ENCODE peak calls at places on chromosomes 6 and 20, in four cellular contexts. U is SK-N-SH, D is sigmoid colon, N is suprapubic skin. C is an unnamed sample.
A peak's percentile ranks its signal among the peaks of the same experiment; 100 is the strongest.

GRCh38 chr20:14609328-14610221 is 272.2 kb upstream of the FLRT3 start:
- DNase-seq in U (no peak), D (no peak), N (no peak), C (no peak)

GRCh38 chr20:34705383-34706021 is 1.4 kb downstream of the TP53INP2 start:
- DNase-seq in U (no peak), D (no peak), N (no peak), C (no peak)

GRCh38 chr6:109447878-109448555 is 7.5 kb downstream of the SMPD2 start:
- DNase-seq in U (no peak), D (no peak), N (no peak), C (no peak)

GRCh38 chr20:44973053-44973452 is 6.7 kb downstream of the STK4 start:
- DNase-seq in U (no peak), D (no peak), N (no peak), C (no peak)

GRCh38 chr6:140276719-140277118 is 902.3 kb upstream of the CITED2 start:
- DNase-seq in U (no peak), D (no peak), N (no peak), C (no peak)

GRCh38 chr20:49245921-49246740 is 26.9 kb downstream of the DDX27 start:
- DNase-seq in U (peak; percentile 68), D (no peak), N (no peak), C (peak; percentile 14)

GRCh38 chr6:43851204-43851855 is 81.3 kb downstream of the VEGFA start:
- DNase-seq in U (no peak), D (no peak), N (no peak), C (no peak)

GRCh38 chr6:31144296-31144969 is 5.6 kb upstream of the PSORS1C2 start:
- DNase-seq in U (no peak), D (no peak), N (no peak), C (no peak)

GRCh38 chr6:115195239-115195638 is 852.4 kb upstream of the HS3ST5 start:
- DNase-seq in U (no peak), D (no peak), N (no peak), C (no peak)

GRCh38 chr6:112800439-112800838 is 453.3 kb downstream of the RFPL4B start:
- DNase-seq in U (no peak), D (no peak), N (no peak), C (no peak)

GRCh38 chr20:23923891-23924435 is 44.4 kb upstream of the CST5 start:
- DNase-seq in U (no peak), D (no peak), N (no peak), C (no peak)

GRCh38 chr6:25907475-25908014 is 22.9 kb downstream of the SLC17A2 start:
- DNase-seq in U (no peak), D (no peak), N (no peak), C (no peak)

GRCh38 chr20:346640-347316 is at the start of gene NRSN2:
- DNase-seq in U (peak; percentile 89), D (peak; percentile 85), N (no peak), C (no peak)

GRCh38 chr20:44326391-44327159 is 10.3 kb upstream of the R3HDML start:
- DNase-seq in U (peak; percentile 52), D (no peak), N (no peak), C (no peak)

GRCh38 chr6:170117111-170117972 is 173.5 kb downstream of the DLL1 start:
- DNase-seq in U (no peak), D (peak; percentile 34), N (peak; percentile 67), C (no peak)

GRCh38 chr6:27839303-27840081 is 72.7 kb downstream of the OR2B2 start:
- DNase-seq in U (peak; percentile 32), D (no peak), N (no peak), C (no peak)

GRCh38 chr20:54219751-54220426 is 12.0 kb downstream of the PFDN4 start:
- DNase-seq in U (peak; percentile 53), D (no peak), N (no peak), C (no peak)

GRCh38 chr6:130778946-130779657 is 48.1 kb upstream of the SMLR1 start:
- DNase-seq in U (no peak), D (no peak), N (no peak), C (peak; percentile 79)

GRCh38 chr20:753897-754635 is 14.2 kb downstream of the SLC52A3 start:
- DNase-seq in U (no peak), D (no peak), N (no peak), C (no peak)

GRCh38 chr6:16985484-16986284 is 116.2 kb upstream of the STMND1 start:
- DNase-seq in U (no peak), D (peak; percentile 70), N (no peak), C (no peak)

GRCh38 chr20:14963262-14963663 is 625.9 kb upstream of the FLRT3 start:
- DNase-seq in U (no peak), D (no peak), N (no peak), C (no peak)

DNA sequence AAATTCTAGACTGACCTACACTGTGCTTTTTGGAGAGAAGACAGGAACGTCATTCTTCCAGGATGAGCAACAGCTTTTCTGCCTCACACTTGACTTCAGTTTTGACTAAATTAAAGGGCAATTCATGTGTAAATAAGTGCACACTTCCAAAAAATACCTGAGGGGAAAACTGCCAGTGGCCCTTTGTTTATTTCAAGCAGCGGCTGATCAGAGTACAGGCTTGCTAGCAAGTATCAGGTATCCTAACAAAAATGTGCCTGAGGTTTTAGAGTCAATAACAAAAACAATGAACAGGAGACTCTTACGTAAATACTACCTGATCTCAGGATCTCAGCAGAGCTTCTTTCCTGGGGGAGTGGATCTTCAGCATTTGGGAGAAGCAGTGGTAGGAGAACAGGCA is 12.3 kb downstream of the LY86 start:
- DNase-seq in U (no peak), D (no peak), N (no peak), C (no peak)
- TF ChIP-seq POLR2AphosphoS5 in U (no peak), D (no peak), N (no peak), C (no peak)

GRCh38 chr6:111685058-111685457 is 79.4 kb upstream of the TRAF3IP2 start:
- DNase-seq in U (no peak), D (peak; percentile 63), N (no peak), C (no peak)
- H3K36me3 ChIP-seq in U (peaks cover 15% of the 10 kb centered on the region), D (no peaks in the 10 kb centered on the region), N (peaks cover 4% of the 10 kb centered on the region), C (peaks cover 66% of the 10 kb centered on the region)

GRCh38 chr6:39953076-39953623 is 18.9 kb upstream of the MOCS1 start:
- DNase-seq in U (no peak), D (no peak), N (no peak), C (no peak)
- TF ChIP-seq POLR2AphosphoS5 in U (no peak), D (no peak), N (no peak), C (no peak)

DNA sequence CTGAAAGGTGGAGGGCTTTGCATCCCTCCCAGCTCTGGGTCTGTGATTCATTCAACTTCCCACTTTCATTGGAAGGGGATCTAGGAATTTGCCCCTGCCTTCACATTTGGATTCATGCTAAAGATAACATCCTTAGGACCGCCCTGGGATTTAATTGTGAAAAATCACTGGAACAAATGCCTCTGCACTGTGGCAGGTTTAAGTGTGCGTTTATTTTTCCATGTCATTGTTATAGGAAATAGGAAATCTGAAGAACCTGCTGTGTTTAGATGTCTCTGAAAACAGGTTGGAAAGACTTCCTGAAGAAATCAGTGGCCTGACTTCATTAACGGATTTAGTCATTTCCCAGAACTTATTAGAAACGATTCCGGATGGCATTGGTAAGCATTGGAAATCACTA is 104.7 kb downstream of the LRRC1 start:
- DNase-seq in U (no peak), D (no peak), N (no peak), C (no peak)
- H3K36me3 ChIP-seq in U (no peaks in the 10 kb centered on the region), D (peaks cover 18% of the 10 kb centered on the region), N (peaks cover 47% of the 10 kb centered on the region), C (no peaks in the 10 kb centered on the region)

DNA sequence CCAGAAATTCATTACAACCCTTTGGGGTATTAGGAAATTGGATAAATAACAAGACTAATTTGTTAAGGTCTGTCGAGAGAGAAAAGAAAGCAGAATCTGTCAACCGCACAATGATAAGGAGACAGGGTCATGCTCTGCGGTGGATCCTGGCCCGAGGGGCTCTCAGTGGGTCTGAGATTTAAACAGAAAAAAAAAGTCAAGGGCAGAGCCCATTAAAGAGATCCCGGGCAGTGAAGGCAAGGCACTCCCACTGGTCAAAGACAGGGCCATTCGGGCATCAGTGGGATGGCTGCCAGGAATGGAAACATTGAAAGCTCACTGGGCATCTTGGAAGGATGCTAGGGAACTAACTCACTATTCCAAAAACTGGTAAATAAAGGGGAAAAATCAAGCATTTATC is 77.9 kb downstream of the GNAS-AS1 start:
- DNase-seq in U (no peak), D (no peak), N (no peak), C (no peak)
- TF ChIP-seq POLR2AphosphoS5 in U (no peak), D (no peak), N (no peak), C (no peak)

GRCh38 chr6:3214898-3215297 is 12.6 kb downstream of the TUBB2B start:
- DNase-seq in U (no peak), D (no peak), N (no peak), C (no peak)

GRCh38 chr6:3210024-3210610 is 17.3 kb downstream of the TUBB2B start:
- DNase-seq in U (no peak), D (no peak), N (no peak), C (no peak)

GRCh38 chr6:3211681-3212080 is 15.8 kb downstream of the TUBB2B start:
- DNase-seq in U (no peak), D (no peak), N (no peak), C (no peak)

GRCh38 chr6:3212261-3212660 is 15.2 kb downstream of the TUBB2B start:
- DNase-seq in U (no peak), D (no peak), N (no peak), C (no peak)

DNA sequence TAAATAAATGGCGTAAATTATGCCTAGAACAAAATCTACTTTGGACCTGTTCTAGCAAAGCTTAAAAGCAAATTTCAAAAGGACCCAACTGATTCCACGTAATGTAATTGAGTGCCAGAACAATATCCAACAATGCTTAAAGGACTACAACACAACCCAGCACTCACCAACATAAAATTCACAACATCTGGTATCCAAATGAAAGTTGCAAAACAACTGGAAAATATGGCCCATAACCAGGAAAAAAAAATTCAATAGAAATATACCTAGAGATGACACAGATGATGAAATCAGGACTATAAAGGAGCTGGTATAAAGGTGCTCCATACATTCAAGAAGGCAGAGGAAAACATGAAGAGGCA is 14.1 kb downstream of the TUBB2B start:
- DNase-seq in U (no peak), D (no peak), N (no peak), C (no peak)
- H3K36me3 ChIP-seq in U (no peaks in the 10 kb centered on the region), D (no peaks in the 10 kb centered on the region), N (no peaks in the 10 kb centered on the region), C (no peaks in the 10 kb centered on the region)

DNA sequence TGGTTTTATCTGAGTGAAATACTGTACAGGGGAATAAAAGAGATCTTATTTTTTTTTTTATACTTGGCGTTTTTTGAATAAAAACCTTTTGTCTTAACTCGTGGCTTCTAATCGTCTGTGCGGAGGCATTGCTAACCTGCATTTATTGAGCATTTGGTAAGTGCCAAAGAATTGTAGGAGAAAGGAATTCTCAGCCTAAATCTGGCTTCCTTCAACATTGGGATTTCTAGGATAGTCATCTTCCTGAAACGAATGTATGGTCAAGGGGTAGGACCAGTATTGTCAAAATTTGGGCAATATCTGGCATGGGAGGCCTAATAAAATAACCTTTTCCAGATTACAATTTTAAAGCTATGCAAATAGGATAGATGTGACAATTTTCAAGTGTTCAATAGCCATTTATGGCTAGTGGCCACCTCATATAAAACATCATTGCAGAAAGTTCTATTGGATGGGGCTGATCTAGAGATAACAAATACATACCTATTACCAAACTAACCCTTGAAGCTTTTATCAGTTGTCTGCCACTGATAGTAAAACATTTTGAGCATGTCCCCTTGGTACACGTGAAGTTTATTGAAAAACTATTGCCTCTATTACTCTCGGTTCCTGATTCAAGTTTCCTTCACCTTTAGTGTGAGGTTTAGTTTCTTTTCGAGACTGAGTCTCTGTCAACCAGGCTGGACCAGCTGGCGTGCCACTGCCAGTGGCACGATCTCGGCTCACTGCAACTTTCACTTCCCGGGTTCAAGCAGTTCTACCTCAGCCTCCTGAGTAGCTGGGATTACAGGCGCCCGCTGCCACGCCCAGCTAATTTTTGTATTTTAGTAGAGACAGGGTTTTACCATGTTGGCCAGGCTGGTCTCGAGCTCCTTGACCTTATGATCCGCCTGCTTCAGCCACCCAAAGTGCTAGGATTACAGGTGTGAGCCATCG is 5.6 kb downstream of the PIM1 start:
- DNase-seq in U (no peak), D (no peak), N (no peak), C (no peak)
- TF ChIP-seq POLR2AphosphoS5 in U (no peak), D (no peak), N (no peak), C (no peak)